ENCODE peak calls at places on chromosomes 5 and 9, in seven cellular contexts. X, W, S, C, F, E and K are unnamed samples.
A peak's percentile ranks its signal among the peaks of the same experiment; 100 is the strongest.

GRCh38 chr5:88863523-88863922 is 19.5 kb downstream of the MEF2C start:
- ATAC-seq in X (no peak), W (no peak), S (no peak), C (no peak), F (no peak), E (no peak), K (no peak)

GRCh38 chr5:64865662-64866061 is 96.9 kb downstream of the CWC27 start:
- ATAC-seq in X (no peak), W (no peak), S (no peak), C (no peak), F (no peak), E (no peak), K (no peak)

GRCh38 chr9:84556556-84556955 is 113.0 kb upstream of the NTRK2 start:
- ATAC-seq in X (no peak), W (no peak), S (no peak), C (no peak), F (no peak), E (no peak), K (no peak)

GRCh38 chr5:34928267-34928666 is 1.1 kb upstream of the DNAJC21 start:
- ATAC-seq in X (no peak), W (no peak), S (no peak), C (no peak), F (no peak), E (no peak), K (no peak)

GRCh38 chr9:137160716-137161557 is 8.9 kb downstream of the LRRC26 start:
- ATAC-seq in X (no peak), W (no peak), S (no peak), C (no peak), F (no peak), E (no peak), K (no peak)

GRCh38 chr9:131590449-131590848 is 45.1 kb downstream of the PRRT1B start:
- ATAC-seq in X (no peak), W (no peak), S (no peak), C (peak; percentile 20), F (no peak), E (peak; percentile 19), K (no peak)

GRCh38 chr5:127367912-127368468 is 77.4 kb downstream of the MEGF10 start:
- ATAC-seq in X (no peak), W (no peak), S (no peak), C (no peak), F (no peak), E (no peak), K (no peak)

GRCh38 chr9:113738898-113739604 is 137.1 kb upstream of the ZNF618 start:
- ATAC-seq in X (no peak), W (no peak), S (no peak), C (no peak), F (no peak), E (peak; percentile 63), K (no peak)

GRCh38 chr9:105238302-105238701 is 6.1 kb upstream of the SLC44A1 start:
- ATAC-seq in X (no peak), W (no peak), S (no peak), C (no peak), F (no peak), E (no peak), K (no peak)

GRCh38 chr9:99515874-99516656 is 294.0 kb downstream of the SEC61B start:
- ATAC-seq in X (no peak), W (no peak), S (no peak), C (no peak), F (no peak), E (no peak), K (no peak)

GRCh38 chr9:21121079-21121478 is 20.6 kb downstream of the IFNW1 start:
- ATAC-seq in X (no peak), W (no peak), S (no peak), C (no peak), F (no peak), E (no peak), K (no peak)

GRCh38 chr5:65651144-65651543 is 26.3 kb downstream of the SHLD3 start:
- ATAC-seq in X (no peak), W (no peak), S (no peak), C (no peak), F (no peak), E (no peak), K (no peak)

GRCh38 chr5:37811866-37812265 is 28.0 kb downstream of the GDNF start:
- ATAC-seq in X (no peak), W (no peak), S (no peak), C (no peak), F (no peak), E (no peak), K (no peak)

GRCh38 chr5:139415869-139416268 is 12.0 kb upstream of the SPATA24 start:
- ATAC-seq in X (no peak), W (no peak), S (no peak), C (no peak), F (no peak), E (no peak), K (no peak)